ENCODE peak calls at places on chromosomes 16 and 17, in four cellular contexts. K is kidney tubule cell, U is NCI-H460, P is HuH-7.5. J is an unnamed sample.

GRCh38 chr17:7005716-7006115 is 6.7 kb upstream of the RNASEK start:
- DNase-seq in K (no peak), U (no peak), P (no peak), J (no peak)

GRCh38 chr17:28940675-28941074 is 10.6 kb downstream of the PHF12 start:
- DNase-seq in K (no peak), U (no peak), P (no peak), J (no peak)

GRCh38 chr17:4771519-4772234 is at the start of gene TM4SF5:
- DNase-seq in K (peak; percentile 7), U (no peak), P (no peak), J (peak; percentile 48)

GRCh38 chr16:54077412-54077821 is 209.2 kb downstream of the IRX3 start:
- DNase-seq in K (peak; percentile 78), U (peak; percentile 30), P (no peak), J (no peak)

GRCh38 chr17:74380959-74381808 is 13.9 kb downstream of the GPR142 start:
- DNase-seq in K (no peak), U (no peak), P (no peak), J (no peak)

GRCh38 chr17:19264681-19265080 is 27.5 kb downstream of the EPN2 start:
- DNase-seq in K (no peak), U (no peak), P (no peak), J (peak; percentile 18)

GRCh38 chr16:66069576-66069975 is 296.9 kb upstream of the CDH5 start:
- DNase-seq in K (no peak), U (no peak), P (no peak), J (no peak)

GRCh38 chr16:4894276-4895150 is 42.4 kb downstream of the PPL start:
- DNase-seq in K (no peak), U (no peak), P (no peak), J (no peak)

GRCh38 chr16:71460246-71460645 is 1.8 kb downstream of the ZNF23 start:
- DNase-seq in K (peak; percentile 48), U (no peak), P (no peak), J (no peak)